ENCODE peak calls at places on chromosome 22, in ten cellular contexts. R, J, Y, W, A, Z, P, S, E and O are unnamed samples.
A peak's percentile ranks its signal among the peaks of the same experiment; 100 is the strongest.

GRCh38 chr22:46287873-46288751 is 8.6 kb upstream of the GTSE1 start:
- DNase-seq in Y (no peak), Z (no peak), E (no peak), R (no peak), P (no peak), S (no peak), A (no peak), J (no peak), W (no peak), O (no peak)

GRCh38 chr22:37166675-37167066 is 17.0 kb upstream of the IL2RB start:
- DNase-seq in E (peak; percentile 72), R (peak; percentile 52), S (peak; percentile 71), W (peak; percentile 82), J (peak; percentile 92), P (peak; percentile 76), A (peak; percentile 51), Y (peak; percentile 80), Z (peak; percentile 93), O (peak; percentile 33)

GRCh38 chr22:42263944-42264343 is 6.5 kb downstream of the TCF20 start:
- DNase-seq in E (no peak), S (no peak), Y (no peak), W (no peak), A (no peak), P (no peak), Z (no peak), J (no peak), R (no peak), O (no peak)

GRCh38 chr22:25628494-25628893 is 64.0 kb downstream of the GRK3 start:
- DNase-seq in Z (no peak), E (no peak), W (no peak), P (no peak), R (no peak), S (no peak), Y (no peak), A (no peak), J (no peak), O (no peak)

GRCh38 chr22:25736378-25737011 is 5.5 kb upstream of the MYO18B start:
- DNase-seq in W (peak; percentile 64), E (no peak), Z (no peak), A (no peak), P (no peak), S (no peak), J (no peak), R (no peak), Y (no peak), O (no peak)

GRCh38 chr22:50600541-50600940 is at the start of gene MAPK8IP2:
- DNase-seq in P (peak; percentile 36), S (no peak), E (no peak), A (peak; percentile 49), Z (peak; percentile 42), Y (peak; percentile 55), W (no peak), J (no peak), R (no peak), O (no peak)

GRCh38 chr22:29079218-29079901 is 6.5 kb downstream of the KREMEN1 start:
- DNase-seq in W (no peak), R (no peak), P (no peak), Z (peak; percentile 26), J (no peak), E (peak; percentile 82), A (peak; percentile 85), Y (no peak), S (no peak), O (peak; percentile 41)

GRCh38 chr22:41892721-41893120 is 22.2 kb downstream of the SHISA8 start:
- DNase-seq in S (no peak), W (no peak), J (no peak), R (no peak), P (no peak), A (no peak), Y (no peak), E (no peak), Z (no peak), O (no peak)

GRCh38 chr22:50119768-50120251 is 30.0 kb downstream of the MOV10L1 start:
- DNase-seq in Z (no peak), E (no peak), A (no peak), R (no peak), J (no peak), S (no peak), P (peak; percentile 52), W (no peak), Y (no peak), O (no peak)

GRCh38 chr22:43188829-43189545 is 2.1 kb upstream of the TTLL12 start:
- DNase-seq in R (no peak), S (no peak), A (no peak), P (no peak), J (no peak), Y (no peak), Z (no peak), W (no peak), E (no peak), O (no peak)

GRCh38 chr22:27435839-27436581 is 365.5 kb downstream of the MN1 start:
- DNase-seq in Y (no peak), W (no peak), P (peak; percentile 49), Z (peak; percentile 78), R (no peak), E (no peak), S (no peak), A (no peak), J (no peak), O (no peak)

GRCh38 chr22:39675907-39676306 is 105.4 kb downstream of the CACNA1I start:
- DNase-seq in J (no peak), S (no peak), P (no peak), Z (no peak), Y (no peak), A (no peak), R (no peak), W (no peak), E (no peak), O (no peak)

GRCh38 chr22:47200273-47201051 is 438.0 kb downstream of the TBC1D22A start:
- DNase-seq in S (no peak), P (peak; percentile 90), E (no peak), Y (no peak), R (no peak), J (no peak), A (no peak), Z (peak; percentile 18), W (no peak), O (no peak)

GRCh38 chr22:42796081-42796480 is 61.0 kb downstream of the ARFGAP3 start:
- DNase-seq in W (no peak), E (no peak), J (no peak), Y (no peak), R (no peak), S (no peak), P (no peak), A (no peak), Z (no peak), O (no peak)

GRCh38 chr22:23938328-23939016 is 22.5 kb downstream of the GSTT2B start:
- DNase-seq in J (no peak), E (no peak), A (no peak), P (no peak), S (no peak), Z (no peak), W (no peak), R (no peak), Y (peak; percentile 18), O (no peak)

GRCh38 chr22:40449676-40450035 is 79.3 kb downstream of the SGSM3 start:
- DNase-seq in Z (peak; percentile 26), S (no peak), E (no peak), J (no peak), P (no peak), A (no peak), R (no peak), Y (no peak), W (no peak), O (no peak)

GRCh38 chr22:26430600-26430999 is 1.5 kb downstream of the ASPHD2 start:
- DNase-seq in Z (no peak), A (no peak), E (no peak), S (no peak), W (no peak), R (no peak), P (no peak), Y (no peak), J (no peak), O (no peak)

GRCh38 chr22:37184380-37184755 is 3.7 kb downstream of the C1QTNF6 start:
- DNase-seq in A (no peak), E (no peak), P (no peak), J (no peak), Y (no peak), W (no peak), S (no peak), R (no peak), Z (no peak), O (no peak)

GRCh38 chr22:23246982-23247766 is 66.9 kb downstream of the BCR start:
- DNase-seq in W (no peak), S (no peak), A (no peak), Z (no peak), J (no peak), P (no peak), Y (peak; percentile 59), E (no peak), R (no peak), O (no peak)